ENCODE peak calls at places on chromosome 11, in five cellular contexts. W is ovary, G is pancreas, Q is esophagus squamous epithelium, T is BJ. E is an unnamed sample.

GRCh38 chr11:116833816-116834534 is 3.4 kb downstream of the APOA1 start:
- DNase-seq in W (no peak), T (no peak), G (no peak), Q (no peak), E (no peak)

GRCh38 chr11:57248780-57249383 is 11.8 kb upstream of the APLNR start:
- DNase-seq in G (no peak), W (peak), Q (no peak), T (no peak), E (no peak)

GRCh38 chr11:44797886-44798683 is 71.3 kb downstream of the TSPAN18 start:
- DNase-seq in G (no peak), Q (no peak), W (no peak), T (no peak), E (no peak)

GRCh38 chr11:126990716-126991480 is 9.7 kb downstream of the KIRREL3 start:
- DNase-seq in T (no peak), Q (no peak), W (no peak), G (no peak), E (no peak)

GRCh38 chr11:27839226-27839913 is 139.1 kb upstream of the BDNF start:
- DNase-seq in G (no peak), W (no peak), T (no peak), Q (no peak), E (no peak)

GRCh38 chr11:75733346-75734107 is 15.9 kb downstream of the MOGAT2 start:
- DNase-seq in T (no peak), W (no peak), G (no peak), Q (no peak), E (no peak)

GRCh38 chr11:61647529-61647928 is 32.7 kb upstream of the DAGLA start:
- DNase-seq in Q (no peak), G (no peak), W (no peak), T (no peak), E (no peak)

GRCh38 chr11:112809429-112809828 is 151.8 kb upstream of the NCAM1 start:
- DNase-seq in W (no peak), T (no peak), Q (no peak), G (no peak), E (no peak)

GRCh38 chr11:125110996-125111340 is 458 bp downstream of the TMEM218 start:
- DNase-seq in T (no peak), Q (no peak), W (no peak), G (no peak), E (no peak)

GRCh38 chr11:8384199-8384821 is 120.6 kb upstream of the LMO1 start:
- DNase-seq in G (peak), W (no peak), T (peak), Q (no peak), E (peak)

GRCh38 chr11:134482865-134483264 is 70.8 kb upstream of the B3GAT1 start:
- DNase-seq in W (no peak), Q (no peak), T (no peak), G (no peak), E (no peak)

GRCh38 chr11:70712471-70712870 is 314.1 kb downstream of the CTTN start:
- DNase-seq in W (no peak), G (no peak), Q (no peak), T (no peak), E (no peak)

GRCh38 chr11:121426476-121427454 is 25.3 kb upstream of the SORL1 start:
- DNase-seq in T (no peak), W (peak), G (peak), Q (no peak), E (no peak)

GRCh38 chr11:44978961-44979331 is 28.3 kb upstream of the TP53I11 start:
- DNase-seq in W (no peak), Q (no peak), T (no peak), G (peak), E (no peak)

DNA sequence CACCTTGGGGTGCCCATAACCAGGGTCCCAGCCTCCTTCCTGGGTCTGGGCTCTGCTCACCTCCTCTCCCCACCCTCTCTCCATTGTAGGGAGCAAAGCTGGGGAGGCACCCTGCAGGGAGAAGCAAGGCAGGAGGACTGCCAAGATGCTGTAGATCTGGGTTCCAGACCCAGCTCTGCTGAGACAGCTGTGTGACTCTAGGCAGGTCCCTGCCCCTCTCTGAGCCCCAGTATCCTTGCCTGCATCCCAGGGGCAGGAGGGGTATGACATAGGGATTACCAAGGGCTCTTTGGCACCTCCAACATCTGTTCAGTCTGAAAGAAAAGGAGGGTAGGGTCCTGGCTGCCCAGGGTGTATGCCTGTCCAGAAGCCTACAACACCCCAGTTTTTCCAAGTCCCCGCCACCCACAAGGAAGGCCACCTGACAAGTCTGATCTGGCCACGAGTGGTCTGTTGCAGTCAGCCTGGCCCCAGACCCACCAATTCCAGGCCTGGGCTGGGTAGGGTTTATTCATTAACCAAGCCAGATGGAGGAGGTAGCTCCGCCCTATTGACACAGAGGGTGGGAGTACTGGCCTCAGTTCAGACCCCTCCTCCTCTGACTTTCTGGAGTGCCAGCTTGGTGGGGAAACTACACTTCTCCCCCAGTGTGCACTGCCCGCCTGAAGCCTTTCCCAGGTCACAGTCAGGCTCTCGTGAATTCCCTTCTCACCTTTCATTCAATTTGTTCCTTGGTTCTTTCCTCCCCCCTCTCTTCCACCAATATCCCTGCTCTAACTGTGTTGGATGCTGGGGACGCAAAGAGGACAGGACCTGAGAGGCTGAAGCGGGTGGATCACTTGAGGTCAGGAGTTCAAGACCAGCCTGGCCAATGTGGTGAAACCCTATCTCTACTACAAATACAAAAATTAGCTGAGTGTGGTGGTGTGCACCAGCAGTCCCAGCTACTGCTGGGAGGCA is 15.0 kb downstream of the STARD10 start:
- DNase-seq in T (no peak), G (peak), Q (no peak), W (no peak), E (no peak)
- H3K4me3 ChIP-seq in T (no peak), G (peak), Q (no peak), W (no peak), E (no peak)

DNA sequence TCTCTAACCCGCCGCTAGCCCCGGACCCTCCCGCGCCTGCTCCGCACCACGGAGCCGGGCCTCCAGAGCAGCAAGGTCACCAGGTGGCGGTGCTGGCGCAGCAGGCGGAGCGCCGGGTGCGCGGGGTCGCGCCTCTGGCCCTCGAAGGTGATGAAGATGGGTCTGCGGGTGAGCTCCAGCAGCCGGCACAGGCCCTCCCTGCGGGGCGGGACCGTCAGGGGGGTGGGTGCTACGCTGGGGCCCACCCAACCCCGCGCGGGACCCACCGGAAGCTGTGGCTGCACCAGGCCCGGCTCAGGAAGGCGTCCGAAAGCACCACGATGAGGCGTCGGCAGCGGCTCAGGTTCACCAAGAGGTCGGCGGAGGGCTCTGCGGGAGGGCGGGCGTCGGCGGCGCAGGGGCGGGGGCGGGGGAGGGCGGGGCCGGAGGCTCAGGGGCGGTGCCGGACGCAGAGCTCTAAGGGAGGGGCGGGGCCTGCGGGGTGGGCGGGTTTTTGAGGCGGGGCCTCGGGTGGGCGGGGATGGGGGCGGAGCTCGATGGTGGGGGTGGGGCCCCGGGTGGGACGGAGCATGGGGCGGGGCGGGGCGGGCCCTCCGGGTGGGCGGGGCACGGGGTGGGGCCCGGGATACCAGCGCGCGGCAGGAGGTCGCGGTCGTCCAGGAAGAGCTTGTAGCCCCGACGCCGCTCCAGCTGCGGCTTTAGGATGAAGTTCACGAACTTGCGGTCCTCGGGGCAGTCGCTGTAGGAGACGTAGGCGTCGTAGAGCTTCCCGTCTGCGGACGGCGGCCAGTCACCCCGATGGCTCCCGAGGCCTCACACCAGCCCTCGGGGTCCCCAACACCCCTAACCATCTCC is 7.8 kb downstream of the SIGIRR start:
- DNase-seq in G (peak), W (peak), T (no peak), Q (no peak), E (no peak)
- TF ChIP-seq CTCF in G (no peak), W (no peak), T (no peak), Q (peak), E (peak)

GRCh38 chr11:111515591-111515990 is 1.0 kb downstream of the HOATZ start:
- DNase-seq in W (no peak), G (no peak), Q (no peak), T (no peak), E (no peak)

GRCh38 chr11:111514216-111515031 is at the start of gene HOATZ:
- DNase-seq in T (no peak), W (no peak), Q (no peak), G (no peak), E (no peak)

GRCh38 chr11:111510311-111510710 is 1.9 kb downstream of the BTG4 start:
- DNase-seq in Q (no peak), T (no peak), W (no peak), G (no peak), E (no peak)

GRCh38 chr11:111512296-111513239 is at the start of gene BTG4:
- DNase-seq in Q (no peak), W (no peak), G (no peak), T (no peak), E (no peak)

DNA sequence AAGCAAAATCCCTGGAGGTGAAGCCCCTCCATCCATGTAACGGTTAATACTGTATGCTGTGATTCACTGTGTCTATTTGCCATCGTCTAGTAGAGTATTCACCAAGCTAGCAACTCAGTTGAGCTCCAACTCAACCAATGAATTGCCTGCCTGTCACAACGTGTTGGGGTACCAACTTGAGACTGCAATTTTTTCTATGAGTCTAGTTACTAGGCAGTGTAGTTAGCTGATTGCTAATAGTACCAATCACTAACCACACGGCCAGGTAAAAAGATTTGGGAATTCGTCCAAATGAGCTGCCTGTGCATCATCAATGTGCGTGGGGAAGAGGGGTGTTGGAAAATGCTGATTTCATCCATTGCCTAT is 1.0 kb upstream of the BTG4 start:
- DNase-seq in T (no peak), Q (no peak), W (no peak), G (no peak), E (no peak)
- H3K4me3 ChIP-seq in T (peak), Q (no peak), W (no peak), G (no peak), E (peak)

GRCh38 chr11:83881428-83881827 is 595.3 kb upstream of the CCDC90B start:
- DNase-seq in T (no peak), W (no peak), Q (no peak), G (no peak), E (no peak)
- TF ChIP-seq CTCF in T (no peak), W (no peak), Q (no peak), G (no peak), E (peak)

DNA sequence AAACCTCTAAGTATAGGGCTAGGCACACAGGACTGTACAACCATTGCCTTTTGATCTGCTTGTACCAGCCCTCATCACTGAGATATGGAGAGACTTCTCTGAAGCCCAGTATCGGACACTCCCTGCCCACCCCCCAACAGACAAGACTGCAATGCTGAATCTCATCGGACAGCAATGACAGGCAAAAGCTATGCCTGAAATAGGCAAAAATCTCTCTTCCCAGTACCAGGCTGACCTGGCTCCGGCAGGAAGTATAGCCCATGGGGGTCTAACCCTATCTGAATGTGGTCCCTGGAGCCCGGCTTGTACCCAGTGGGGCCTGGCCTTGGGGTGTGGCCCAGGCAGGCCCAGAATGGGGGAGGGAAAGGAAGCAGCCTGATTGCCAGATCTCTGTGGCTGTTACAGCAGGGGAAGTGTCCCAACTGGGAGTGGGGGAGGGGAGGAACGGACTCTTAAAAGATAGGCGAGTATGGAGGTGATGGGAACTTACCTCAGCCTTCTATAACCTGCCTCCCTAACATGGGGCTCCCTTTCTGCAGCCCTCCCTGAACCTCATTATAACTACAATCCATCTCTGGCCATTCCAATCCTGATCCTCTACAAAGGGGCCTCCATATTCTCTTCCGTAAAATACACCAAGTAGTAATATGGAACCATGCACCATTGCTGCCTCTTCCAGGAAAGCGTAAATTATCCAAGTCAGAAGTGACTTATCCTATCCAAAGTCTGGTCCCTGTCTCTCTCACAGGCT is 6.2 kb downstream of the RHOG start:
- DNase-seq in Q (no peak), W (no peak), G (no peak), T (no peak), E (no peak)
- H3K4me3 ChIP-seq in Q (no peak), W (no peak), G (no peak), T (no peak), E (no peak)

GRCh38 chr11:67456068-67456705 is 1.0 kb downstream of the CABP4 start:
- DNase-seq in W (peak), G (no peak), T (no peak), Q (no peak), E (no peak)

GRCh38 chr11:67457453-67457852 is 2.3 kb downstream of the CABP4 start:
- DNase-seq in Q (no peak), G (no peak), T (no peak), W (peak), E (no peak)

GRCh38 chr11:67453816-67454732 is 1.1 kb upstream of the CABP4 start:
- DNase-seq in G (no peak), Q (no peak), T (no peak), W (peak), E (no peak)

GRCh38 chr11:67452141-67452952 is at the start of gene GPR152:
- DNase-seq in W (no peak), T (no peak), Q (no peak), G (peak), E (no peak)

GRCh38 chr11:67455054-67455453 is at the start of gene CABP4:
- DNase-seq in Q (no peak), W (no peak), T (no peak), G (no peak), E (no peak)
- TF ChIP-seq CTCF in Q (no peak), W (no peak), T (no peak), G (no peak), E (no peak)

DNA sequence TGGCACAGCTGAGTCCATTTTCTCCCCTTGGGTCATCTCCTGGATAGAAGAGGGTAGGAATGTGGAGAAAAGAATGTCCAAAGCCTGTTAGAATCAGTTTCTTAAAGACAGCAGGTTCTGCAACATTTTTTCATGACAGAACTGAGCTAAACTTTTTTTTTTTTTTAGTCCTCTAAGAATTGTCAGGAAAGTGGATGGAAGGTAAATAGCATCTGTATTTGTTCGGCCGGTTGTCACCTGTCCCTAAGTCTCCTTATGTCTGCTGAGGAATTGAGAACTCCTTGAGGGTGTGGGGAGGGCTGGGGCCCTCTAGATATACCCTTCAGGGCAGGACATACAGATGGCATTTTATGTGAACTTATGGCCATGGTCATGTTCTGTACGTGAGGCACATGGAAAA is 211.2 kb upstream of the CADM1 start:
- DNase-seq in T (no peak), G (no peak), W (no peak), Q (no peak), E (no peak)
- H3K4me3 ChIP-seq in T (no peak), G (no peak), W (no peak), Q (no peak), E (no peak)

GRCh38 chr11:67282876-67283371 is 6.2 kb upstream of the ANKRD13D start:
- DNase-seq in G (no peak), T (no peak), Q (no peak), W (no peak), E (no peak)

GRCh38 chr11:67286621-67287333 is 2.3 kb upstream of the ANKRD13D start:
- DNase-seq in W (no peak), Q (no peak), G (no peak), T (no peak), E (no peak)

GRCh38 chr11:67285541-67286498 is 3.3 kb upstream of the ANKRD13D start:
- DNase-seq in T (no peak), G (no peak), Q (no peak), W (no peak), E (no peak)

GRCh38 chr11:67283490-67283963 is 5.6 kb upstream of the ANKRD13D start:
- DNase-seq in W (no peak), T (no peak), G (no peak), Q (no peak), E (no peak)

GRCh38 chr11:67284811-67285540 is 4.1 kb upstream of the ANKRD13D start:
- DNase-seq in W (no peak), Q (no peak), G (no peak), T (no peak), E (no peak)
- TF ChIP-seq CTCF in W (no peak), Q (no peak), G (no peak), T (no peak), E (no peak)

DNA sequence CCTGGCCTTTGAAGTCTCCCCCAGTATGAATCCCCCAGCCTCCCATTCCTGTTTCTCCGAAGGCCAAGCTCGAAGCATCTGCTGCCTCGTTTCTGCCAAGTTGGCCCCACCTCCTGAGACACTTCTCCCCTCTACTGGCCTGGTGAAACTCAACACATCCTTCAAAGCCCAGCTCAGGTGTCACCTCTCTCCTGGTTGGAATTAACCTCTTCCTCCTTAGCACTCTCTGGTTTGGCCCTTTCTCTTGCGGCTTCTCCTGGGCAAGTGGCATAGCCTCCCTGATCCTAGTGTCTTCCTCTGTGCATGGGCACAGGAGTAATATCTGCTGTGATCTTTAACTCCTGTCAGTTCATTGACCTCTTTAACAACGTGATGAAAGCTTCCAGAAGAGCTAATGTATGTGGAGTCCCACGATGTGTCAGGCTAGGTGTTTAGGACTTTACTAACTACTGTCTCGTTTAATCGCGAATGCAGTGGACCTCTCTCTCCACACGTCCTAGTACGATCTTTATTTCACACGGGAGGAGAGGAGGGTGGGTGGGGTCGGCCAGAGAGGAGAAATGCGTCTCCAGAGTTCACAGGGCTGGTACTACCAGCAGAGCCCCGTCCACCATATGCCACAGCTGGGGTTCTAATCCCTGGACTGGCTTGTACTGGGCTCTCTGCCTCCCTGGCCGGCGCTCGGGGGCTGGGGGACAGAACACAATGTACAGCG is 824 bp upstream of the PTPRJ start:
- DNase-seq in G (no peak), W (no peak), Q (no peak), T (no peak), E (no peak)
- H3K4me3 ChIP-seq in G (peak), W (peak), Q (peak), T (peak), E (peak)

E was measured in epithelial cell of proximal tubule.